ENCODE peak calls at places on chromosomes 1 and 21, in five cellular contexts. One of them, this sample, is unnamed.

GRCh38 chr21:41630249-41630648 is 122.3 kb upstream of the TMPRSS2 start:
- DNase-seq in endothelial cell: no peak
- DNase-seq in uterus: peak; percentile 22
- DNase-seq in bronchial epithelial cell: peak; percentile 100
- DNase-seq in AG10803: peak; percentile 100
- DNase-seq in this sample: no peak

GRCh38 chr1:62076286-62076685 is 118.4 kb upstream of the L1TD1 start:
- DNase-seq in endothelial cell: no peak
- DNase-seq in uterus: no peak
- DNase-seq in bronchial epithelial cell: peak; percentile 93
- DNase-seq in AG10803: peak; percentile 44
- DNase-seq in this sample: no peak

GRCh38 chr1:99527078-99527477 is 118.8 kb upstream of the PALMD start:
- DNase-seq in endothelial cell: no peak
- DNase-seq in uterus: no peak
- DNase-seq in bronchial epithelial cell: peak; percentile 21
- DNase-seq in AG10803: peak; percentile 34
- DNase-seq in this sample: no peak

GRCh38 chr21:45478115-45478801 is 64.0 kb downstream of the SLC19A1 start:
- DNase-seq in endothelial cell: peak; percentile 76
- DNase-seq in uterus: peak; percentile 59
- DNase-seq in bronchial epithelial cell: peak; percentile 22
- DNase-seq in AG10803: peak; percentile 56
- DNase-seq in this sample: peak; percentile 69

GRCh38 chr1:37602750-37603694 is 7.3 kb upstream of the GNL2 start:
- DNase-seq in endothelial cell: peak; percentile 35
- DNase-seq in uterus: no peak
- DNase-seq in bronchial epithelial cell: peak; percentile 27
- DNase-seq in AG10803: peak; percentile 38
- DNase-seq in this sample: no peak

GRCh38 chr1:55542901-55543504 is 327.8 kb upstream of the USP24 start:
- DNase-seq in endothelial cell: no peak
- DNase-seq in uterus: no peak
- DNase-seq in bronchial epithelial cell: peak; percentile 18
- DNase-seq in AG10803: peak; percentile 88
- DNase-seq in this sample: no peak

GRCh38 chr1:29090937-29091618 is 32.6 kb downstream of the TMEM200B start:
- DNase-seq in endothelial cell: no peak
- DNase-seq in uterus: no peak
- DNase-seq in bronchial epithelial cell: no peak
- DNase-seq in AG10803: no peak
- DNase-seq in this sample: no peak

GRCh38 chr1:79682478-79682877 is 675.9 kb upstream of the ADGRL4 start:
- DNase-seq in endothelial cell: no peak
- DNase-seq in uterus: no peak
- DNase-seq in bronchial epithelial cell: no peak
- DNase-seq in AG10803: no peak
- DNase-seq in this sample: no peak

GRCh38 chr1:220274122-220274855 is 2.0 kb upstream of the RAB3GAP2 start:
- DNase-seq in endothelial cell: no peak
- DNase-seq in uterus: no peak
- DNase-seq in bronchial epithelial cell: peak; percentile 13
- DNase-seq in AG10803: peak; percentile 78
- DNase-seq in this sample: no peak

GRCh38 chr1:232457607-232458006 is 172.3 kb downstream of the SIPA1L2 start:
- DNase-seq in endothelial cell: no peak
- DNase-seq in uterus: no peak
- DNase-seq in bronchial epithelial cell: no peak
- DNase-seq in AG10803: no peak
- DNase-seq in this sample: no peak

GRCh38 chr1:1893291-1893985 is 2.6 kb upstream of the GNB1 start:
- DNase-seq in endothelial cell: no peak
- DNase-seq in uterus: no peak
- DNase-seq in bronchial epithelial cell: no peak
- DNase-seq in AG10803: no peak
- DNase-seq in this sample: no peak

GRCh38 chr1:212035835-212036605 is 472 bp downstream of the DTL start:
- DNase-seq in endothelial cell: no peak
- DNase-seq in uterus: no peak
- DNase-seq in bronchial epithelial cell: no peak
- DNase-seq in AG10803: no peak
- DNase-seq in this sample: no peak

GRCh38 chr1:67840449-67840848 is 7.2 kb upstream of the GNG12 start:
- DNase-seq in endothelial cell: no peak
- DNase-seq in uterus: peak; percentile 41
- DNase-seq in bronchial epithelial cell: peak; percentile 80
- DNase-seq in AG10803: peak; percentile 93
- DNase-seq in this sample: no peak

GRCh38 chr1:240337795-240338194 is 246.1 kb downstream of the FMN2 start:
- DNase-seq in endothelial cell: no peak
- DNase-seq in uterus: peak; percentile 63
- DNase-seq in bronchial epithelial cell: peak; percentile 86
- DNase-seq in AG10803: peak; percentile 98
- DNase-seq in this sample: no peak

GRCh38 chr1:33686551-33686950 is 177.3 kb upstream of the HMGB4 start:
- DNase-seq in endothelial cell: no peak
- DNase-seq in uterus: no peak
- DNase-seq in bronchial epithelial cell: no peak
- DNase-seq in AG10803: no peak
- DNase-seq in this sample: no peak

GRCh38 chr1:164796916-164797315 is 237.9 kb downstream of the PBX1 start:
- DNase-seq in endothelial cell: no peak
- DNase-seq in uterus: no peak
- DNase-seq in bronchial epithelial cell: no peak
- DNase-seq in AG10803: no peak
- DNase-seq in this sample: no peak

GRCh38 chr1:109814993-109815786 is 51.5 kb upstream of the EPS8L3 start:
- DNase-seq in endothelial cell: no peak
- DNase-seq in uterus: no peak
- DNase-seq in bronchial epithelial cell: no peak
- DNase-seq in AG10803: no peak
- DNase-seq in this sample: peak; percentile 3

GRCh38 chr1:183600136-183600535 is 9.9 kb upstream of the NCF2 start:
- DNase-seq in endothelial cell: no peak
- DNase-seq in uterus: no peak
- DNase-seq in bronchial epithelial cell: peak; percentile 95
- DNase-seq in AG10803: peak; percentile 92
- DNase-seq in this sample: no peak

GRCh38 chr1:230205719-230206198 is 138.7 kb downstream of the GALNT2 start:
- DNase-seq in endothelial cell: no peak
- DNase-seq in uterus: no peak
- DNase-seq in bronchial epithelial cell: peak; percentile 12
- DNase-seq in AG10803: peak; percentile 70
- DNase-seq in this sample: no peak

GRCh38 chr1:16625497-16626408 is 12.4 kb upstream of the NBPF1 start:
- DNase-seq in endothelial cell: no peak
- DNase-seq in uterus: peak; percentile 26
- DNase-seq in bronchial epithelial cell: no peak
- DNase-seq in AG10803: no peak
- DNase-seq in this sample: peak; percentile 57

GRCh38 chr21:34112316-34113033 is 39.1 kb downstream of the MRPS6 start:
- DNase-seq in endothelial cell: no peak
- DNase-seq in uterus: no peak
- DNase-seq in bronchial epithelial cell: no peak
- DNase-seq in AG10803: peak; percentile 31
- DNase-seq in this sample: no peak

GRCh38 chr1:210523830-210524229 is 195.1 kb downstream of the HHAT start:
- DNase-seq in endothelial cell: no peak
- DNase-seq in uterus: no peak
- DNase-seq in bronchial epithelial cell: no peak
- DNase-seq in AG10803: no peak
- DNase-seq in this sample: no peak

GRCh38 chr1:102181341-102181740 is 184.6 kb upstream of the OLFM3 start:
- DNase-seq in endothelial cell: no peak
- DNase-seq in uterus: no peak
- DNase-seq in bronchial epithelial cell: no peak
- DNase-seq in AG10803: no peak
- DNase-seq in this sample: no peak

GRCh38 chr1:223747838-223748335 is 35.5 kb downstream of the CAPN2 start:
- DNase-seq in endothelial cell: no peak
- DNase-seq in uterus: peak; percentile 66
- DNase-seq in bronchial epithelial cell: no peak
- DNase-seq in AG10803: peak; percentile 51
- DNase-seq in this sample: no peak

GRCh38 chr1:59195151-59195550 is 101.7 kb upstream of the FGGY start:
- DNase-seq in endothelial cell: no peak
- DNase-seq in uterus: no peak
- DNase-seq in bronchial epithelial cell: no peak
- DNase-seq in AG10803: peak; percentile 57
- DNase-seq in this sample: no peak

GRCh38 chr1:183882328-183883167 is 77.6 kb downstream of the RGL1 start:
- DNase-seq in endothelial cell: no peak
- DNase-seq in uterus: no peak
- DNase-seq in bronchial epithelial cell: peak; percentile 55
- DNase-seq in AG10803: no peak
- DNase-seq in this sample: no peak

DNA sequence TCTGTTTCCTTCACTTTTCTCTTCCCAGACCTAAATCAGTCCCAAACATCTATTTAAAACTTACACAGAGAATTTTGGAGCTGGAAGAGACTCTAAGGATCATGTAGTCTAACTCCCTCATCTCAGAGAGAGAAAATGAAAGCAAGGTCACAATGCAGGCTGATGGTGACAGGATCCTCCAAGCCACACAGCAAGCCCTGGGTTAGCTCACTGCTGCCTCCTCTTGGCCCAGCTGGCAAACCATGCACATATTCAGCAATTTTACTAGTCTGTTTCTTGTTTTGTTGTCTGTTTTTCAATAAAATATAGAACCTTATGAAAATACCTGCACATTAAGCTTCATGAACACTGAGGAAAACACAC is 27.7 kb upstream of the LY9 start:
- DNase-seq in endothelial cell: peak; percentile 50
- DNase-seq in uterus: no peak
- DNase-seq in bronchial epithelial cell: peak; percentile 54
- DNase-seq in AG10803: peak; percentile 3
- DNase-seq in this sample: no peak
- TF ChIP-seq CTCF in endothelial cell: peak; percentile 35
- TF ChIP-seq CTCF in uterus: no peak
- TF ChIP-seq CTCF in bronchial epithelial cell: peak; percentile 88
- TF ChIP-seq CTCF in AG10803: peak; percentile 31
- TF ChIP-seq CTCF in this sample: no peak

GRCh38 chr1:52533710-52534109 is 19.2 kb downstream of the TUT4 start:
- DNase-seq in endothelial cell: no peak
- DNase-seq in uterus: no peak
- DNase-seq in bronchial epithelial cell: no peak
- DNase-seq in AG10803: no peak
- DNase-seq in this sample: no peak
- TF ChIP-seq CTCF in endothelial cell: no peak
- TF ChIP-seq CTCF in uterus: no peak
- TF ChIP-seq CTCF in bronchial epithelial cell: no peak
- TF ChIP-seq CTCF in AG10803: no peak
- TF ChIP-seq CTCF in this sample: no peak

GRCh38 chr1:24535021-24535424 is 20.9 kb upstream of the NCMAP start:
- DNase-seq in endothelial cell: no peak
- DNase-seq in uterus: no peak
- DNase-seq in bronchial epithelial cell: no peak
- DNase-seq in AG10803: no peak
- DNase-seq in this sample: no peak
- TF ChIP-seq CTCF in endothelial cell: no peak
- TF ChIP-seq CTCF in uterus: no peak
- TF ChIP-seq CTCF in bronchial epithelial cell: no peak
- TF ChIP-seq CTCF in AG10803: no peak
- TF ChIP-seq CTCF in this sample: no peak

DNA sequence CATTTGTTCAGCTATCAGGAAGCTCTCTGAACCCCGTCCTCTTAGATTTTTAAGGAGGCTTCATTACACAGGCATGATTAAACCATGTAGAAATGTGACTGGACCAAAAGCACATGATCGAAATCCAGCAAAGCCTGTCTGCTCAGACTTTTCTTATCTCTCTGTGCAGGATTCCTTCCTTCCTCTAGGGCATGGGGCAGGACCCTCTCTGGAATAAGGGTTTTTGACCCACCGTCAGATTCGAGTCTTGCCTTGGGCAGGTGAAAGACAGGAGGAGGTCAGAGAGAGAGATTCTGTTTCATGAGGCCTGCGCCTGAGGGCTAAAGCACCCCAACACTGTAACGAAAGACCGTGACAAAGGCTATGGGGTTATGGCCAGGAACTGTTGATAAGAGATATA is 136.8 kb downstream of the RHOU start:
- DNase-seq in endothelial cell: no peak
- DNase-seq in uterus: no peak
- DNase-seq in bronchial epithelial cell: no peak
- DNase-seq in AG10803: no peak
- DNase-seq in this sample: no peak
- TF ChIP-seq CTCF in endothelial cell: no peak
- TF ChIP-seq CTCF in uterus: no peak
- TF ChIP-seq CTCF in bronchial epithelial cell: no peak
- TF ChIP-seq CTCF in AG10803: no peak
- TF ChIP-seq CTCF in this sample: no peak

DNA sequence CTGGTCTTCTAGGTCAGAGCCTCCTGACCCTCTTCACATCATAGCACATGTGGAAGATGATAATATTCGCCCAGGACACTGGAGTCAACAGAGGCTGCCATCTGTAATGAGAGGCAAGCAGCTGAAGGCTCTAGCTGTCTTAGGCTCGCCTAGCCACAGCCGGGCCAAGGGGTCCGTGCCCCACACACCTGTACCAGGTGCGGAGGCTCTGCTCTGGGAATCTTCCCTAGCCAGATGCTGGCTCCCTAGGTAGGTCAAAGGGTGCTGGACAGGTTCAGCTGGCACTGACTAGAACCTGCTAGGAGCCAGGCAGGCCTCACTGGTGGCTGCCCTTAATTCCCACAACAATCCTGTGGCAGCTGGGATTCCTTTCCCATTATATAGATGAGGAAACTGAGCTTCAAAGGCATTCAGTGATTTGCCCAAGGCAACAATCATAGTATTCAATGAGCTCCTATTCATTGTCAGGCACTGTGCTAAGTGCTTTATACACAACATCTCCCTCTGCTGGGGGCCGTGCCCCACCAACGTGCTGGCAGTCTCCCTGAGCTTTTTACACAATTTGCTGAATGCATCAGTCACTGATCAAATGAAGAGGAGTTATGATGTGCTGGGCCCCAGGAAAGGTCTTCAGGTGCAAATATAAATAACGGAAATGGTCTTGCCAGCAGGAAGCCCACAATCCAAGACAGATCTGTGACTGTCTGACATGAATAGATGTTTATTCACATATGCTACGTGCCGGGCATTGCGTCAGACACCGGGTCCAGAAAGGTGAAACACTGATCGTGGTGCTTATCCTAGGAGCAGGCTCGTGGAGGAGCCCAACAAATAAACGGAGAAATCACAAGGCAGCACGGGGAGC is 58.0 kb downstream of the DDX20 start:
- DNase-seq in endothelial cell: no peak
- DNase-seq in uterus: no peak
- DNase-seq in bronchial epithelial cell: no peak
- DNase-seq in AG10803: no peak
- DNase-seq in this sample: no peak
- TF ChIP-seq CTCF in endothelial cell: no peak
- TF ChIP-seq CTCF in uterus: no peak
- TF ChIP-seq CTCF in bronchial epithelial cell: no peak
- TF ChIP-seq CTCF in AG10803: peak; percentile 34
- TF ChIP-seq CTCF in this sample: no peak

This sample was measured in mesothelial cell of epicardium.